ENCODE peak calls at places on chromosome 3, in six cellular contexts. D is Caco-2; B is neural crest cell; R is CD4-positive, alpha-beta T cell; K is natural killer cell; A is endothelial cell. F is an unnamed sample.
A peak's percentile ranks its signal among the peaks of the same experiment; 100 is the strongest.

GRCh38 chr3:32969656-32970055 is 18.2 kb downstream of the CCR4 start:
- DNase-seq in D (no peak), B (no peak), R (no peak), K (no peak), A (no peak), F (no peak)

GRCh38 chr3:78703944-78704343 is 1063.9 kb downstream of the ROBO1 start:
- DNase-seq in D (no peak), B (no peak), R (no peak), K (no peak), A (no peak), F (no peak)

GRCh38 chr3:164393171-164393570 is 685.1 kb downstream of the SI start:
- DNase-seq in D (no peak), B (no peak), R (no peak), K (no peak), A (no peak), F (no peak)

GRCh38 chr3:141094851-141095545 is 43.9 kb downstream of the SPSB4 start:
- DNase-seq in D (no peak), B (peak; percentile 43), R (no peak), K (no peak), A (no peak), F (no peak)

GRCh38 chr3:136595862-136596697 is 156.1 kb downstream of the STAG1 start:
- DNase-seq in D (no peak), B (no peak), R (no peak), K (no peak), A (no peak), F (no peak)

GRCh38 chr3:66260431-66260830 is 39.6 kb downstream of the SLC25A26 start:
- DNase-seq in D (no peak), B (no peak), R (no peak), K (no peak), A (no peak), F (no peak)

GRCh38 chr3:138241061-138241460 is 54.0 kb downstream of the ARMC8 start:
- DNase-seq in D (no peak), B (no peak), R (no peak), K (no peak), A (no peak), F (no peak)

GRCh38 chr3:164459526-164460151 is 618.7 kb downstream of the SI start:
- DNase-seq in D (no peak), B (no peak), R (no peak), K (no peak), A (no peak), F (no peak)

GRCh38 chr3:169497567-169498257 is 165.8 kb downstream of the MECOM start:
- DNase-seq in D (no peak), B (no peak), R (no peak), K (no peak), A (no peak), F (no peak)

GRCh38 chr3:157442729-157443128 is 6.1 kb downstream of the PTX3 start:
- DNase-seq in D (no peak), B (no peak), R (no peak), K (no peak), A (no peak), F (no peak)

GRCh38 chr3:53551324-53551723 is 56.9 kb downstream of the CACNA1D start:
- DNase-seq in D (no peak), B (no peak), R (no peak), K (no peak), A (no peak), F (no peak)

GRCh38 chr3:188037116-188037718 is 116.7 kb upstream of the LPP start:
- DNase-seq in D (peak; percentile 88), B (no peak), R (no peak), K (no peak), A (peak; percentile 12), F (no peak)

GRCh38 chr3:30924763-30925162 is 30.3 kb upstream of the GADL1 start:
- DNase-seq in D (no peak), B (no peak), R (no peak), K (no peak), A (no peak), F (no peak)

GRCh38 chr3:177191108-177191779 is 6.0 kb downstream of the TBL1XR1 start:
- DNase-seq in D (no peak), B (no peak), R (no peak), K (no peak), A (no peak), F (no peak)

GRCh38 chr3:175383813-175384212 is 524.7 kb downstream of the NAALADL2 start:
- DNase-seq in D (no peak), B (no peak), R (no peak), K (no peak), A (no peak), F (no peak)

GRCh38 chr3:63841704-63842103 is 21.9 kb downstream of the THOC7 start:
- DNase-seq in D (no peak), B (no peak), R (no peak), K (no peak), A (no peak), F (no peak)

GRCh38 chr3:12959395-12959794 is 113.8 kb downstream of the IQSEC1 start:
- DNase-seq in D (no peak), B (no peak), R (no peak), K (no peak), A (no peak), F (no peak)

GRCh38 chr3:43855674-43856299 is 165.0 kb downstream of the ABHD5 start:
- DNase-seq in D (peak; percentile 62), B (peak; percentile 59), R (no peak), K (no peak), A (peak; percentile 63), F (no peak)

DNA sequence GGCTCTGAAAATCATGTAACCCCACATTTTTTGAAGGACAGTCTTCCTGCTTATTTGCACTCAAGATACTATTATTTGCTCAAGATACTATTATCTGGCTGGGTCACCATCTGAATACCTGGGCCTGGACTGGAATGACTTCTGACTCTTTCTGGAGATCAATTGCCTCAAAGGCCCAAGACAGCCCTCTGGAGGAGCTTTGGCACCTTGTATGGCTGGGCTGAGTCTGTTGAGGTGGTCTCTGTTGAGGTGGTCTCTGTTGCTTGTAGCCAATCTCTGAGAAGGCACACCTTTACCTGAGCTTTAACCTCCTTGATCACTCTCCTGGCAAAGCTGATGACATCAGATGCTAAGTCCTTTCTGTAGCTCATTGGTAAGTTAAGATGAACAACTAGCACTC is 33.0 kb downstream of the SPATA12 start:
- DNase-seq in D (no peak), B (no peak), R (no peak), K (no peak), A (no peak), F (no peak)
- TF ChIP-seq CTCF in D (no peak), B (no peak), R (no peak), K (no peak), A (no peak), F (no peak)

GRCh38 chr3:51307458-51307857 is 77.6 kb upstream of the MANF start:
- DNase-seq in D (no peak), B (no peak), R (no peak), K (no peak), A (no peak), F (no peak)

GRCh38 chr3:51306093-51306492 is 79.0 kb upstream of the MANF start:
- DNase-seq in D (no peak), B (no peak), R (no peak), K (no peak), A (no peak), F (no peak)

GRCh38 chr3:51311055-51311454 is 74.0 kb upstream of the MANF start:
- DNase-seq in D (no peak), B (no peak), R (no peak), K (no peak), A (no peak), F (no peak)
- TF ChIP-seq CTCF in D (peak; percentile 43), B (peak; percentile 56), R (peak; percentile 55), K (peak; percentile 25), A (peak; percentile 33), F (peak; percentile 33)

GRCh38 chr3:106620646-106621045 is 751.8 kb upstream of the CBLB start:
- DNase-seq in D (no peak), B (no peak), R (no peak), K (no peak), A (no peak), F (no peak)
- TF ChIP-seq CTCF in D (no peak), B (no peak), R (no peak), K (no peak), A (no peak), F (no peak)

DNA sequence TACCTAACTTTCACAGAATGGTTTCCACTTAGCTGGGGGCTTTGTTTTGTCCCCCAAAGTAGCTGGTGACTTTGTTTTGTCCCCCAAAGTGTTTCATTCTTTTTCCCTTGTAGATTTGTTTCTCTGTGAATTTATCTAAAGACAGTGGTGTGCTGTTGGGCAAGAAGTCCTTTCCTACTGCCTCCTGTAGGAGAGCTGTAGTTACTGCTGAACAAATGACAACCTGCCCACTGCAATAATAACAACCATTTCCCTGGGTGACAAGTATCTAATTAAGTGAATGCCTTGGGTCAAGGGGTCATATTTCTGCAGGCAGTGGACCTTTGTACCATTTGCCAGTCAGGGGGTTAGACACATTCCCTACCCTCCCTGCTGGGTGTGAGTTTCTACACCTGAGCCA is 125.4 kb upstream of the BFSP2 start:
- DNase-seq in D (no peak), B (no peak), R (no peak), K (no peak), A (no peak), F (no peak)
- TF ChIP-seq CTCF in D (no peak), B (peak; percentile 15), R (no peak), K (no peak), A (no peak), F (no peak)

GRCh38 chr3:194633349-194634004 is at the start of gene TMEM44:
- DNase-seq in D (peak; percentile 87), B (peak; percentile 81), R (peak; percentile 53), K (peak; percentile 35), A (peak; percentile 91), F (no peak)
- TF ChIP-seq CTCF in D (peak; percentile 74), B (peak; percentile 72), R (peak; percentile 64), K (peak; percentile 39), A (peak; percentile 81), F (peak; percentile 33)

F was measured in CD14-positive monocyte.